ENCODE peak calls at places on chromosomes 16 and 17, in four cellular contexts. L is foreskin fibroblast, A is substantia nigra, D is Daoy. V is an unnamed sample.

GRCh38 chr17:35984140-35984539 is 2.4 kb downstream of the CCL14 start:
- DNase-seq in L (no peak), A (no peak), D (no peak), V (no peak)

GRCh38 chr17:67244621-67245072 is 349 bp downstream of the HELZ start:
- DNase-seq in L (no peak), A (no peak), D (no peak), V (no peak)

GRCh38 chr17:61482467-61482866 is 30.2 kb downstream of the TBX4 start:
- DNase-seq in L (no peak), A (no peak), D (no peak), V (no peak)

GRCh38 chr17:49687878-49688491 is 10.1 kb upstream of the SPOP start:
- DNase-seq in L (peak), A (no peak), D (peak), V (peak)

GRCh38 chr17:74296548-74296936 is 22.5 kb downstream of the DNAI2 start:
- DNase-seq in L (peak), A (peak), D (peak), V (no peak)

GRCh38 chr16:78551487-78552085 is 452.1 kb downstream of the WWOX start:
- DNase-seq in L (no peak), A (no peak), D (no peak), V (no peak)

GRCh38 chr16:86016201-86016965 is 117.4 kb downstream of the IRF8 start:
- DNase-seq in L (peak), A (no peak), D (peak), V (no peak)

GRCh38 chr17:77833769-77834168 is 124.7 kb upstream of the TNRC6C start:
- DNase-seq in L (no peak), A (no peak), D (no peak), V (no peak)

GRCh38 chr16:49284962-49285361 is 3.3 kb upstream of the CBLN1 start:
- DNase-seq in L (no peak), A (no peak), D (no peak), V (no peak)

GRCh38 chr17:68424861-68425260 is 32.4 kb downstream of the WIPI1 start:
- DNase-seq in L (no peak), A (no peak), D (no peak), V (no peak)

GRCh38 chr16:73565263-73565662 is 517.3 kb upstream of the ZFHX3 start:
- DNase-seq in L (no peak), A (no peak), D (peak), V (no peak)

GRCh38 chr16:25063865-25064264 is 47.7 kb upstream of the LCMT1 start:
- DNase-seq in L (peak), A (no peak), D (no peak), V (no peak)

GRCh38 chr16:3734758-3735221 is 17.5 kb upstream of the TRAP1 start:
- DNase-seq in L (no peak), A (no peak), D (no peak), V (no peak)